ENCODE peak calls at places on chromosomes 16 and 17, in four cellular contexts. One of them, this sample, is unnamed.

GRCh38 chr16:87499189-87499486 is 6.3 kb upstream of the ZCCHC14 start:
- DNase-seq in stimulated activated CD8-positive, alpha-beta memory T cell treated with anti-CD3 and anti-CD28 coated beads, Interleukin-4, amount 100 ng/mL, for 48 hours: no peak
- DNase-seq in NCI-H510A: no peak
- DNase-seq in activated T-helper 1 cell treated with anti-CD3 and anti-CD28 coated beads, Interleukin-12 subunit alpha, Interleukin-12 subunit beta, Interleukin-2, Interleukin-4 antibody, amounts not matched to agents 30 ng/mL and 10 ng/mL and 1 ng/mL, durations not matched to agents 14 hours and 24 hours and 36 hours: no peak
- DNase-seq in this sample: no peak

GRCh38 chr17:32496348-32497078 is 9.7 kb downstream of the CDK5R1 start:
- DNase-seq in stimulated activated CD8-positive, alpha-beta memory T cell treated with anti-CD3 and anti-CD28 coated beads, Interleukin-4, amount 100 ng/mL, for 48 hours: no peak
- DNase-seq in NCI-H510A: no peak
- DNase-seq in activated T-helper 1 cell treated with anti-CD3 and anti-CD28 coated beads, Interleukin-12 subunit alpha, Interleukin-12 subunit beta, Interleukin-2, Interleukin-4 antibody, amounts not matched to agents 30 ng/mL and 10 ng/mL and 1 ng/mL, durations not matched to agents 14 hours and 24 hours and 36 hours: no peak
- DNase-seq in this sample: no peak

GRCh38 chr17:75205037-75205792 is at the start of gene NUP85:
- DNase-seq in stimulated activated CD8-positive, alpha-beta memory T cell treated with anti-CD3 and anti-CD28 coated beads, Interleukin-4, amount 100 ng/mL, for 48 hours: peak
- DNase-seq in NCI-H510A: peak
- DNase-seq in activated T-helper 1 cell treated with anti-CD3 and anti-CD28 coated beads, Interleukin-12 subunit alpha, Interleukin-12 subunit beta, Interleukin-2, Interleukin-4 antibody, amounts not matched to agents 30 ng/mL and 10 ng/mL and 1 ng/mL, durations not matched to agents 14 hours and 24 hours and 36 hours: peak
- DNase-seq in this sample: peak

GRCh38 chr16:11400076-11400475 is 54.8 kb downstream of the RMI2 start:
- DNase-seq in stimulated activated CD8-positive, alpha-beta memory T cell treated with anti-CD3 and anti-CD28 coated beads, Interleukin-4, amount 100 ng/mL, for 48 hours: no peak
- DNase-seq in NCI-H510A: no peak
- DNase-seq in activated T-helper 1 cell treated with anti-CD3 and anti-CD28 coated beads, Interleukin-12 subunit alpha, Interleukin-12 subunit beta, Interleukin-2, Interleukin-4 antibody, amounts not matched to agents 30 ng/mL and 10 ng/mL and 1 ng/mL, durations not matched to agents 14 hours and 24 hours and 36 hours: no peak
- DNase-seq in this sample: no peak

GRCh38 chr17:17387017-17387416 is 83.8 kb downstream of the NT5M start:
- DNase-seq in stimulated activated CD8-positive, alpha-beta memory T cell treated with anti-CD3 and anti-CD28 coated beads, Interleukin-4, amount 100 ng/mL, for 48 hours: no peak
- DNase-seq in NCI-H510A: peak
- DNase-seq in activated T-helper 1 cell treated with anti-CD3 and anti-CD28 coated beads, Interleukin-12 subunit alpha, Interleukin-12 subunit beta, Interleukin-2, Interleukin-4 antibody, amounts not matched to agents 30 ng/mL and 10 ng/mL and 1 ng/mL, durations not matched to agents 14 hours and 24 hours and 36 hours: no peak
- DNase-seq in this sample: no peak

GRCh38 chr17:13002761-13003453 is 14.9 kb downstream of the ELAC2 start:
- DNase-seq in stimulated activated CD8-positive, alpha-beta memory T cell treated with anti-CD3 and anti-CD28 coated beads, Interleukin-4, amount 100 ng/mL, for 48 hours: peak
- DNase-seq in NCI-H510A: no peak
- DNase-seq in activated T-helper 1 cell treated with anti-CD3 and anti-CD28 coated beads, Interleukin-12 subunit alpha, Interleukin-12 subunit beta, Interleukin-2, Interleukin-4 antibody, amounts not matched to agents 30 ng/mL and 10 ng/mL and 1 ng/mL, durations not matched to agents 14 hours and 24 hours and 36 hours: no peak
- DNase-seq in this sample: peak

GRCh38 chr16:85415196-85415988 is 197.7 kb upstream of the GSE1 start:
- DNase-seq in stimulated activated CD8-positive, alpha-beta memory T cell treated with anti-CD3 and anti-CD28 coated beads, Interleukin-4, amount 100 ng/mL, for 48 hours: no peak
- DNase-seq in NCI-H510A: no peak
- DNase-seq in activated T-helper 1 cell treated with anti-CD3 and anti-CD28 coated beads, Interleukin-12 subunit alpha, Interleukin-12 subunit beta, Interleukin-2, Interleukin-4 antibody, amounts not matched to agents 30 ng/mL and 10 ng/mL and 1 ng/mL, durations not matched to agents 14 hours and 24 hours and 36 hours: no peak
- DNase-seq in this sample: no peak

GRCh38 chr16:87076331-87076949 is 240.8 kb downstream of the C16orf95 start:
- DNase-seq in stimulated activated CD8-positive, alpha-beta memory T cell treated with anti-CD3 and anti-CD28 coated beads, Interleukin-4, amount 100 ng/mL, for 48 hours: no peak
- DNase-seq in NCI-H510A: no peak
- DNase-seq in activated T-helper 1 cell treated with anti-CD3 and anti-CD28 coated beads, Interleukin-12 subunit alpha, Interleukin-12 subunit beta, Interleukin-2, Interleukin-4 antibody, amounts not matched to agents 30 ng/mL and 10 ng/mL and 1 ng/mL, durations not matched to agents 14 hours and 24 hours and 36 hours: no peak
- DNase-seq in this sample: no peak

GRCh38 chr16:48978501-48978900 is 303.1 kb downstream of the CBLN1 start:
- DNase-seq in stimulated activated CD8-positive, alpha-beta memory T cell treated with anti-CD3 and anti-CD28 coated beads, Interleukin-4, amount 100 ng/mL, for 48 hours: no peak
- DNase-seq in NCI-H510A: no peak
- DNase-seq in activated T-helper 1 cell treated with anti-CD3 and anti-CD28 coated beads, Interleukin-12 subunit alpha, Interleukin-12 subunit beta, Interleukin-2, Interleukin-4 antibody, amounts not matched to agents 30 ng/mL and 10 ng/mL and 1 ng/mL, durations not matched to agents 14 hours and 24 hours and 36 hours: no peak
- DNase-seq in this sample: no peak

This sample was measured in glomerular endothelial cell.